ENCODE peak calls at places on chromosomes 4 and X, in eight cellular contexts. Q is suprapubic skin, N is cardiac fibroblast, M is mammary epithelial cell, G is HFFc6, O is RWPE1, F is uterus, D is CD14-positive monocyte. E is an unnamed sample.

GRCh38 chrX:129581904-129582303 is 41.8 kb downstream of the OCRL start:
- DNase-seq in Q (no peak), N (no peak), M (no peak), G (no peak), O (no peak), F (no peak), D (no peak), E (no peak)

GRCh38 chr4:158008551-158009218 is 164.1 kb downstream of the GASK1B start:
- DNase-seq in Q (no peak), N (peak), M (peak), G (no peak), O (no peak), F (peak), D (no peak), E (no peak)

GRCh38 chr4:82823062-82823461 is 24.5 kb upstream of the SCD5 start:
- DNase-seq in Q (no peak), N (no peak), M (no peak), G (peak), O (no peak), F (no peak), D (no peak), E (no peak)

GRCh38 chr4:117478702-117479101 is 393.3 kb upstream of the TRAM1L1 start:
- DNase-seq in Q (no peak), N (no peak), M (peak), G (no peak), O (no peak), F (no peak), D (no peak), E (no peak)

GRCh38 chrX:140057001-140057411 is 91.7 kb upstream of the CXorf66 start:
- DNase-seq in Q (peak), N (peak), M (peak), G (peak), O (peak), F (peak), D (peak), E (peak)

GRCh38 chr4:6227412-6228157 is 27.2 kb upstream of the JAKMIP1 start:
- DNase-seq in Q (no peak), N (no peak), M (no peak), G (no peak), O (no peak), F (no peak), D (no peak), E (no peak)

GRCh38 chr4:185384877-185385465 is 10.8 kb downstream of the LRP2BP start:
- DNase-seq in Q (no peak), N (peak), M (no peak), G (no peak), O (no peak), F (no peak), D (no peak), E (no peak)

GRCh38 chrX:19174401-19175025 is 52.2 kb upstream of the ADGRG2 start:
- DNase-seq in Q (no peak), N (peak), M (peak), G (peak), O (peak), F (no peak), D (no peak), E (no peak)

GRCh38 chrX:9339603-9340569 is 125.0 kb upstream of the TBL1X start:
- DNase-seq in Q (no peak), N (no peak), M (no peak), G (no peak), O (no peak), F (peak), D (no peak), E (no peak)

GRCh38 chr4:7893539-7893938 is 46.1 kb downstream of the AFAP1 start:
- DNase-seq in Q (no peak), N (no peak), M (peak), G (no peak), O (no peak), F (no peak), D (no peak), E (no peak)

GRCh38 chr4:164768516-164768915 is 14.6 kb downstream of the SMIM31 start:
- DNase-seq in Q (no peak), N (peak), M (no peak), G (no peak), O (no peak), F (no peak), D (no peak), E (no peak)

GRCh38 chrX:45172890-45173289 is 27.8 kb downstream of the DIPK2B start:
- DNase-seq in Q (no peak), N (peak), M (peak), G (peak), O (peak), F (no peak), D (no peak), E (no peak)

GRCh38 chr4:3823496-3824341 is 57.5 kb downstream of the ADRA2C start:
- DNase-seq in Q (no peak), N (no peak), M (peak), G (no peak), O (no peak), F (no peak), D (no peak), E (no peak)

GRCh38 chr4:3871181-3871852 is 105.1 kb downstream of the ADRA2C start:
- DNase-seq in Q (peak), N (no peak), M (no peak), G (no peak), O (no peak), F (no peak), D (no peak), E (no peak)

GRCh38 chrX:113726466-113726865 is 857.4 kb upstream of the HTR2C start:
- DNase-seq in Q (no peak), N (no peak), M (no peak), G (no peak), O (no peak), F (no peak), D (no peak), E (no peak)

GRCh38 chrX:129706395-129707072 is 32.2 kb upstream of the XPNPEP2 start:
- DNase-seq in Q (no peak), N (peak), M (peak), G (no peak), O (no peak), F (no peak), D (no peak), E (no peak)

GRCh38 chrX:68238568-68238967 is 194.7 kb downstream of the OPHN1 start:
- DNase-seq in Q (no peak), N (no peak), M (no peak), G (no peak), O (no peak), F (no peak), D (no peak), E (peak)
- TF ChIP-seq CTCF in Q (no peak), N (peak), M (peak), G (peak), O (no peak), F (no peak), D (peak), E (peak)

GRCh38 chr4:179867300-179867878 is 2375.8 kb upstream of the TENM3 start:
- DNase-seq in Q (no peak), N (peak), M (peak), G (no peak), O (peak), F (no peak), D (no peak), E (no peak)
- TF ChIP-seq CTCF in Q (no peak), N (peak), M (peak), G (peak), O (peak), F (no peak), D (peak), E (no peak)

GRCh38 chr4:69936566-69936965 is 5.7 kb downstream of the CSN1S1 start:
- DNase-seq in Q (no peak), N (peak), M (no peak), G (no peak), O (no peak), F (no peak), D (no peak), E (no peak)
- TF ChIP-seq CTCF in Q (no peak), N (no peak), M (no peak), G (no peak), O (no peak), F (no peak), D (no peak), E (no peak)

GRCh38 chr4:16884673-16885460 is 13.6 kb downstream of the LDB2 start:
- DNase-seq in Q (no peak), N (no peak), M (no peak), G (no peak), O (no peak), F (no peak), D (no peak), E (no peak)
- TF ChIP-seq CTCF in Q (no peak), N (peak), M (no peak), G (peak), O (no peak), F (no peak), D (no peak), E (no peak)

GRCh38 chr4:150117629-150118028 is 39.4 kb downstream of the DCLK2 start:
- DNase-seq in Q (no peak), N (no peak), M (no peak), G (no peak), O (no peak), F (no peak), D (no peak), E (no peak)
- TF ChIP-seq CTCF in Q (no peak), N (no peak), M (no peak), G (no peak), O (no peak), F (no peak), D (no peak), E (no peak)

GRCh38 chr4:151407018-151407417 is 2.0 kb upstream of the FHIP1A start:
- DNase-seq in Q (no peak), N (no peak), M (no peak), G (no peak), O (no peak), F (no peak), D (no peak), E (no peak)

GRCh38 chr4:151408380-151408629 is 671 bp upstream of the FHIP1A start:
- DNase-seq in Q (no peak), N (no peak), M (no peak), G (no peak), O (no peak), F (peak), D (no peak), E (no peak)

GRCh38 chr4:151408630-151409469 is at the start of gene FHIP1A:
- DNase-seq in Q (peak), N (peak), M (peak), G (peak), O (peak), F (peak), D (peak), E (no peak)

GRCh38 chr4:151409470-151410313 is 716 bp downstream of the FHIP1A start:
- DNase-seq in Q (peak), N (peak), M (peak), G (no peak), O (peak), F (peak), D (no peak), E (no peak)

DNA sequence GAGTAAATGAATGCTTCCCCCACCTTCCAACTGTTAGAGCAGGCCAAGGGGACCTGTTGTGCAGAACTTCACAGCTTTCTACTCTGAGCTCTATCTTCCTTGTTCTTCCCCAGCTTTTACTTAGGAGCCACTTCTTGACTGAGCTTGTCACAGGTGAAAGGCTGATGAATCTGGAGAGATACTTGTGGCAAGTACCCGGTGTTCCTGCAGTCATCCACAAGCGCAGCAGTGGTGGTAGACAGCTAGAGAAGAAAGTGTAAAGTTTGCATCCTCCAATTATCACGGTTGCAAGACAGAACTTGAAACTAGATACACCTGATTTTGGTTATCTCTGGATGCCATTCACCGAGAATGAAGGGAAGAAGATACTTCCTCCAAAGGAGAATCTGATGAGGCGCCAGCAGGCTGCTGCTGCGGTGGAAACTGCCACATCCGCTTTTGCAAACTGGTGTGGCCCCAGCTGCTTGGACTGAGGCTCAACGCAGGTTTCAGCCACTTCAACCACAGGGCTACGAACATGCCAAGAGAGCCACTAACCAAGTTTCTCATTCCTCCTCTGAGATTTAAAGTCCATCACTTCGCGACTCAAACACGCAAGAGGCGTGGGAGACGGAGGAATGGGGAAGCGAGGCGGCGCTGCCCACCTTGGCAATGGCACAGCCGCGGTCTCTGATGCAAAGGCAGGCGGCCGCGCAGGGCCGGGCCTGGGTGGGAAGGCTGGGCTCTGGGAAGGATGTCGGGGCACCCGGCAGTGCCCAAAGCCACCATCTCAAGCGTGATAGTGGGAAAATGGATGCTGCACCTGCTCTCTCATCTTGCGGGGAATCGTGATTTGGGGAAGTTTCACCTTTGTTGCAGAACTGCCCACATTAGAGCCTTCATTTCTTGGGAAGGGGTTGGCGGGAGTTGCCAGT is 1.3 kb upstream of the FHIP1A start:
- DNase-seq in Q (peak), N (no peak), M (peak), G (no peak), O (no peak), F (peak), D (peak), E (no peak)
- TF ChIP-seq CTCF in Q (no peak), N (no peak), M (peak), G (no peak), O (no peak), F (no peak), D (no peak), E (no peak)